ENCODE peak calls at places on chromosomes 11 and 22, in five cellular contexts. One of them, this sample, is unnamed.

GRCh38 chr22:46761017-46761416 is 1.4 kb upstream of the TBC1D22A start:
- DNase-seq in OCI-M1: no peak
- DNase-seq in head of caudate nucleus: no peak
- DNase-seq in dorsolateral prefrontal cortex: no peak
- DNase-seq in neuronal stem cell: no peak
- DNase-seq in this sample: peak; percentile 26

GRCh38 chr22:47163481-47163875 is 401.0 kb downstream of the TBC1D22A start:
- DNase-seq in OCI-M1: no peak
- DNase-seq in dorsolateral prefrontal cortex: peak; percentile 25
- DNase-seq in neuronal stem cell: no peak
- DNase-seq in head of caudate nucleus: peak; percentile 32
- DNase-seq in this sample: no peak

GRCh38 chr11:304061-304506 is 3.5 kb upstream of the IFITM2 start:
- DNase-seq in head of caudate nucleus: no peak
- DNase-seq in OCI-M1: no peak
- DNase-seq in dorsolateral prefrontal cortex: no peak
- DNase-seq in neuronal stem cell: no peak
- DNase-seq in this sample: no peak

GRCh38 chr11:129377739-129378138 is 2.1 kb downstream of the BARX2 start:
- DNase-seq in OCI-M1: no peak
- DNase-seq in neuronal stem cell: no peak
- DNase-seq in dorsolateral prefrontal cortex: no peak
- DNase-seq in head of caudate nucleus: no peak
- DNase-seq in this sample: no peak

GRCh38 chr11:45800261-45800660 is 4.7 kb upstream of the SLC35C1 start:
- DNase-seq in head of caudate nucleus: no peak
- DNase-seq in neuronal stem cell: no peak
- DNase-seq in OCI-M1: no peak
- DNase-seq in dorsolateral prefrontal cortex: no peak
- DNase-seq in this sample: no peak

GRCh38 chr11:47001666-47002285 is 65.2 kb downstream of the CSTPP1 start:
- DNase-seq in neuronal stem cell: no peak
- DNase-seq in dorsolateral prefrontal cortex: no peak
- DNase-seq in OCI-M1: peak; percentile 38
- DNase-seq in head of caudate nucleus: no peak
- DNase-seq in this sample: peak; percentile 15

GRCh38 chr11:27304514-27304913 is 58.5 kb downstream of the CCDC34 start:
- DNase-seq in neuronal stem cell: no peak
- DNase-seq in OCI-M1: no peak
- DNase-seq in head of caudate nucleus: no peak
- DNase-seq in dorsolateral prefrontal cortex: no peak
- DNase-seq in this sample: peak; percentile 20

GRCh38 chr11:34124885-34125668 is 19.6 kb downstream of the NAT10 start:
- DNase-seq in OCI-M1: no peak
- DNase-seq in neuronal stem cell: no peak
- DNase-seq in dorsolateral prefrontal cortex: no peak
- DNase-seq in head of caudate nucleus: no peak
- DNase-seq in this sample: no peak

GRCh38 chr11:123209591-123209990 is 14.5 kb upstream of the CLMP start:
- DNase-seq in neuronal stem cell: no peak
- DNase-seq in OCI-M1: no peak
- DNase-seq in dorsolateral prefrontal cortex: no peak
- DNase-seq in head of caudate nucleus: no peak
- DNase-seq in this sample: no peak

GRCh38 chr11:134418119-134418840 is 6.2 kb upstream of the B3GAT1 start:
- DNase-seq in head of caudate nucleus: no peak
- DNase-seq in OCI-M1: peak; percentile 12
- DNase-seq in dorsolateral prefrontal cortex: no peak
- DNase-seq in neuronal stem cell: no peak
- DNase-seq in this sample: peak; percentile 45

GRCh38 chr11:78350101-78350645 is 67.4 kb downstream of the GAB2 start:
- DNase-seq in OCI-M1: peak; percentile 100
- DNase-seq in head of caudate nucleus: no peak
- DNase-seq in neuronal stem cell: no peak
- DNase-seq in dorsolateral prefrontal cortex: no peak
- DNase-seq in this sample: peak; percentile 76

GRCh38 chr22:30327864-30328345 is 1.2 kb upstream of the TBC1D10A start:
- DNase-seq in OCI-M1: peak; percentile 52
- DNase-seq in head of caudate nucleus: no peak
- DNase-seq in neuronal stem cell: no peak
- DNase-seq in dorsolateral prefrontal cortex: no peak
- DNase-seq in this sample: peak; percentile 31

GRCh38 chr22:39174498-39175120 is 22.1 kb upstream of the CBX7 start:
- DNase-seq in dorsolateral prefrontal cortex: no peak
- DNase-seq in OCI-M1: no peak
- DNase-seq in neuronal stem cell: peak; percentile 99
- DNase-seq in head of caudate nucleus: no peak
- DNase-seq in this sample: peak; percentile 99

This sample was measured in neural progenitor cell.